ENCODE peak calls at places on chromosomes 1 and 21, in four cellular contexts. One of them, this sample, is unnamed.

GRCh38 chr1:16258591-16259135 is 21.7 kb upstream of the CPLANE2 start:
- DNase-seq in suprapubic skin: no peak
- DNase-seq in CD8-positive, alpha-beta T cell: no peak
- DNase-seq in astrocyte of the cerebellum: no peak
- DNase-seq in this sample: no peak

GRCh38 chr1:39657923-39658485 is 13.9 kb downstream of the NT5C1A start:
- DNase-seq in suprapubic skin: no peak
- DNase-seq in CD8-positive, alpha-beta T cell: peak; percentile 27
- DNase-seq in astrocyte of the cerebellum: peak; percentile 18
- DNase-seq in this sample: peak; percentile 79

GRCh38 chr1:224589006-224589405 is 27.1 kb upstream of the CNIH3 start:
- DNase-seq in suprapubic skin: no peak
- DNase-seq in CD8-positive, alpha-beta T cell: no peak
- DNase-seq in astrocyte of the cerebellum: peak; percentile 16
- DNase-seq in this sample: no peak

GRCh38 chr1:237258871-237259270 is 216.9 kb downstream of the RYR2 start:
- DNase-seq in suprapubic skin: no peak
- DNase-seq in CD8-positive, alpha-beta T cell: no peak
- DNase-seq in astrocyte of the cerebellum: no peak
- DNase-seq in this sample: no peak

GRCh38 chr1:52636701-52637695 is 4.0 kb downstream of the SHISAL2A start:
- DNase-seq in suprapubic skin: no peak
- DNase-seq in CD8-positive, alpha-beta T cell: peak; percentile 44
- DNase-seq in astrocyte of the cerebellum: no peak
- DNase-seq in this sample: no peak

GRCh38 chr1:41726899-41727748 is 191.6 kb downstream of the HIVEP3 start:
- DNase-seq in suprapubic skin: no peak
- DNase-seq in CD8-positive, alpha-beta T cell: no peak
- DNase-seq in astrocyte of the cerebellum: no peak
- DNase-seq in this sample: no peak

GRCh38 chr1:109912873-109913272 is 2.2 kb downstream of the CSF1 start:
- DNase-seq in suprapubic skin: no peak
- DNase-seq in CD8-positive, alpha-beta T cell: no peak
- DNase-seq in astrocyte of the cerebellum: peak; percentile 18
- DNase-seq in this sample: no peak

GRCh38 chr1:24094554-24094953 is 17.4 kb downstream of the MYOM3 start:
- DNase-seq in suprapubic skin: no peak
- DNase-seq in CD8-positive, alpha-beta T cell: no peak
- DNase-seq in astrocyte of the cerebellum: no peak
- DNase-seq in this sample: no peak

GRCh38 chr1:60727553-60727952 is 354.8 kb upstream of the NFIA start:
- DNase-seq in suprapubic skin: no peak
- DNase-seq in CD8-positive, alpha-beta T cell: no peak
- DNase-seq in astrocyte of the cerebellum: no peak
- DNase-seq in this sample: no peak

GRCh38 chr1:10664251-10664650 is 132.2 kb downstream of the CASZ1 start:
- DNase-seq in suprapubic skin: no peak
- DNase-seq in CD8-positive, alpha-beta T cell: no peak
- DNase-seq in astrocyte of the cerebellum: no peak
- DNase-seq in this sample: peak; percentile 81

GRCh38 chr1:46613661-46614603 is 2.7 kb downstream of the MOB3C start:
- DNase-seq in suprapubic skin: peak; percentile 94
- DNase-seq in CD8-positive, alpha-beta T cell: no peak
- DNase-seq in astrocyte of the cerebellum: peak; percentile 13
- DNase-seq in this sample: peak; percentile 60

GRCh38 chr1:92481598-92482403 is 4.9 kb downstream of the GFI1 start:
- DNase-seq in suprapubic skin: no peak
- DNase-seq in CD8-positive, alpha-beta T cell: no peak
- DNase-seq in astrocyte of the cerebellum: no peak
- DNase-seq in this sample: peak; percentile 26

GRCh38 chr1:205921559-205921887 is 21.7 kb downstream of the SLC26A9 start:
- DNase-seq in suprapubic skin: peak; percentile 74
- DNase-seq in CD8-positive, alpha-beta T cell: no peak
- DNase-seq in astrocyte of the cerebellum: no peak
- DNase-seq in this sample: no peak

GRCh38 chr21:45572783-45573451 is 30.7 kb upstream of the SLC19A1 start:
- DNase-seq in suprapubic skin: peak; percentile 52
- DNase-seq in CD8-positive, alpha-beta T cell: no peak
- DNase-seq in astrocyte of the cerebellum: no peak
- DNase-seq in this sample: no peak

GRCh38 chr1:214707306-214708087 is 104.5 kb downstream of the CENPF start:
- DNase-seq in suprapubic skin: no peak
- DNase-seq in CD8-positive, alpha-beta T cell: no peak
- DNase-seq in astrocyte of the cerebellum: no peak
- DNase-seq in this sample: no peak

GRCh38 chr1:15213333-15213732 is 33.7 kb upstream of the FHAD1 start:
- DNase-seq in suprapubic skin: no peak
- DNase-seq in CD8-positive, alpha-beta T cell: no peak
- DNase-seq in astrocyte of the cerebellum: no peak
- DNase-seq in this sample: no peak

GRCh38 chr1:226606311-226607267 is 58.0 kb downstream of the STUM start:
- DNase-seq in suprapubic skin: no peak
- DNase-seq in CD8-positive, alpha-beta T cell: no peak
- DNase-seq in astrocyte of the cerebellum: no peak
- DNase-seq in this sample: no peak

GRCh38 chr1:23019851-23020625 is 770 bp downstream of the KDM1A start:
- DNase-seq in suprapubic skin: no peak
- DNase-seq in CD8-positive, alpha-beta T cell: no peak
- DNase-seq in astrocyte of the cerebellum: no peak
- DNase-seq in this sample: peak; percentile 67

GRCh38 chr1:29121516-29121937 is 2.2 kb downstream of the TMEM200B start:
- DNase-seq in suprapubic skin: no peak
- DNase-seq in CD8-positive, alpha-beta T cell: no peak
- DNase-seq in astrocyte of the cerebellum: no peak
- DNase-seq in this sample: peak; percentile 59

GRCh38 chr1:1669468-1670440 is 10.9 kb upstream of the CDK11B start:
- DNase-seq in suprapubic skin: peak; percentile 54
- DNase-seq in CD8-positive, alpha-beta T cell: no peak
- DNase-seq in astrocyte of the cerebellum: no peak
- DNase-seq in this sample: no peak

GRCh38 chr1:211606914-211607751 is 28.2 kb upstream of the SLC30A1 start:
- DNase-seq in suprapubic skin: no peak
- DNase-seq in CD8-positive, alpha-beta T cell: no peak
- DNase-seq in astrocyte of the cerebellum: no peak
- DNase-seq in this sample: no peak

GRCh38 chr1:180498594-180498993 is 3.8 kb downstream of the ACBD6 start:
- DNase-seq in suprapubic skin: no peak
- DNase-seq in CD8-positive, alpha-beta T cell: no peak
- DNase-seq in astrocyte of the cerebellum: no peak
- DNase-seq in this sample: no peak

GRCh38 chr1:92820024-92820423 is 11.8 kb upstream of the RPL5 start:
- DNase-seq in suprapubic skin: no peak
- DNase-seq in CD8-positive, alpha-beta T cell: no peak
- DNase-seq in astrocyte of the cerebellum: no peak
- DNase-seq in this sample: no peak

GRCh38 chr1:62962794-62963776 is 179.2 kb downstream of the ATG4C start:
- DNase-seq in suprapubic skin: no peak
- DNase-seq in CD8-positive, alpha-beta T cell: no peak
- DNase-seq in astrocyte of the cerebellum: peak; percentile 18
- DNase-seq in this sample: peak; percentile 70
- TF ChIP-seq CTCF in suprapubic skin: no peak
- TF ChIP-seq CTCF in CD8-positive, alpha-beta T cell: no peak
- TF ChIP-seq CTCF in astrocyte of the cerebellum: peak; percentile 70
- TF ChIP-seq CTCF in this sample: peak; percentile 68

GRCh38 chr1:3236955-3237354 is 168.0 kb downstream of the PRDM16 start:
- DNase-seq in suprapubic skin: no peak
- DNase-seq in CD8-positive, alpha-beta T cell: no peak
- DNase-seq in astrocyte of the cerebellum: no peak
- DNase-seq in this sample: no peak
- TF ChIP-seq CTCF in suprapubic skin: no peak
- TF ChIP-seq CTCF in CD8-positive, alpha-beta T cell: no peak
- TF ChIP-seq CTCF in astrocyte of the cerebellum: no peak
- TF ChIP-seq CTCF in this sample: no peak

GRCh38 chr1:17485280-17485679 is 45.8 kb upstream of the RCC2 start:
- DNase-seq in suprapubic skin: no peak
- DNase-seq in CD8-positive, alpha-beta T cell: no peak
- DNase-seq in astrocyte of the cerebellum: no peak
- DNase-seq in this sample: peak; percentile 14
- TF ChIP-seq CTCF in suprapubic skin: peak; percentile 29
- TF ChIP-seq CTCF in CD8-positive, alpha-beta T cell: no peak
- TF ChIP-seq CTCF in astrocyte of the cerebellum: peak; percentile 16
- TF ChIP-seq CTCF in this sample: peak; percentile 23

DNA sequence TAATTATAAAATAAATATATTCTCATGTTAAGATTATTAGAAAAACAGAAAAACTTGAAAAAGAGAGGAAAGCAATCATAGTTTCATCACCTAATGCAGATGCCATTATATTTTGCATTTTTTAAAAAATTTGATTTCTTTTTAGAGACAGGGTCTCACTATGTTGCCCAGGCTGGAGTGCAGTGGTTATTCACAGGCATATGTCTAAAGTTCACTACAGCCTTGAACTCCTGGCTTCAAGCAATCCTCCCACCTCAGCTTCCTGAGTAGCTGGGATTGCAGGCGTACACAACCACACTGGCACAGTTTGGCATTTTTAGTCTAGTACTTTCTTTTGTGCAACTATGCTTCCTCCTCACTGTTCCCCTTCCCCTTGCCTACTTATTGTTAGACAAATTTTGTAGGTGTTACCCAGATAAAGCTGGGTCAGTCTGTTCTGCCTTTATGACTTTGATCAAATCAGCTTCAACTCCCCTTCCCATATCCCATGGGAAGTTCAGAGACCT is 18.0 kb downstream of the RHOU start:
- DNase-seq in suprapubic skin: no peak
- DNase-seq in CD8-positive, alpha-beta T cell: no peak
- DNase-seq in astrocyte of the cerebellum: no peak
- DNase-seq in this sample: no peak
- TF ChIP-seq CTCF in suprapubic skin: no peak
- TF ChIP-seq CTCF in CD8-positive, alpha-beta T cell: no peak
- TF ChIP-seq CTCF in astrocyte of the cerebellum: no peak
- TF ChIP-seq CTCF in this sample: no peak

DNA sequence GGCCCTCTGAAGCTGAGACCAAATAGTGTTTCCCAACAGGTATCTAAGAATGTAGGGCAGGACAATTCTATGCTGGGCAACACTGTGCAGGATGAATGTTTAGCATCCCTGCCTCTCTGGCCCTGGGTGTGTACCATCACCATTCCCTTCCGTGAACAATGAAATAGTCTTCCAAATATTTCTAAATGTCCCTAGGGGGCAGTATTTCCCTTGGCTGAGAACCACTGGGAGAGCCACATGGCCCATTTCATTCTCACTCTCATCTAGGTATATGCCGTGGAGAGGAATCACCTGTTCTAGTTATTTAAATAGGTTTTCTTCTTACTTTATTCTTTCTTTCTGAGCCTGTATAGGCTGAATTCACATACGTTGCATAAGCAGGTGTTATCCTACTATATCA is 395.0 kb downstream of the PRDM2 start:
- DNase-seq in suprapubic skin: no peak
- DNase-seq in CD8-positive, alpha-beta T cell: no peak
- DNase-seq in astrocyte of the cerebellum: no peak
- DNase-seq in this sample: no peak
- TF ChIP-seq CTCF in suprapubic skin: peak; percentile 9
- TF ChIP-seq CTCF in CD8-positive, alpha-beta T cell: no peak
- TF ChIP-seq CTCF in astrocyte of the cerebellum: peak; percentile 42
- TF ChIP-seq CTCF in this sample: peak; percentile 45

GRCh38 chr1:161117681-161118581 is at the start of the genes NIT1 and PFDN2:
- DNase-seq in suprapubic skin: peak; percentile 94
- DNase-seq in CD8-positive, alpha-beta T cell: peak; percentile 67
- DNase-seq in astrocyte of the cerebellum: peak; percentile 66
- DNase-seq in this sample: peak; percentile 91

GRCh38 chr1:161121042-161121441 is 3.1 kb downstream of the NIT1 start:
- DNase-seq in suprapubic skin: no peak
- DNase-seq in CD8-positive, alpha-beta T cell: no peak
- DNase-seq in astrocyte of the cerebellum: no peak
- DNase-seq in this sample: no peak

GRCh38 chr1:161119379-161120061 is 1.6 kb downstream of the NIT1 start:
- DNase-seq in suprapubic skin: no peak
- DNase-seq in CD8-positive, alpha-beta T cell: no peak
- DNase-seq in astrocyte of the cerebellum: peak; percentile 28
- DNase-seq in this sample: no peak

GRCh38 chr1:161121838-161122237 is 3.9 kb downstream of the NIT1 start:
- DNase-seq in suprapubic skin: no peak
- DNase-seq in CD8-positive, alpha-beta T cell: no peak
- DNase-seq in astrocyte of the cerebellum: no peak
- DNase-seq in this sample: no peak

GRCh38 chr1:161119017-161119378 is 1.1 kb downstream of the NIT1 start:
- DNase-seq in suprapubic skin: no peak
- DNase-seq in CD8-positive, alpha-beta T cell: no peak
- DNase-seq in astrocyte of the cerebellum: no peak
- DNase-seq in this sample: no peak
- TF ChIP-seq CTCF in suprapubic skin: no peak
- TF ChIP-seq CTCF in CD8-positive, alpha-beta T cell: no peak
- TF ChIP-seq CTCF in astrocyte of the cerebellum: no peak
- TF ChIP-seq CTCF in this sample: no peak

GRCh38 chr1:193187114-193187513 is 701 bp upstream of the B3GALT2 start:
- DNase-seq in suprapubic skin: no peak
- DNase-seq in CD8-positive, alpha-beta T cell: no peak
- DNase-seq in astrocyte of the cerebellum: no peak
- DNase-seq in this sample: no peak

GRCh38 chr1:193185861-193186714 is at the start of gene B3GALT2:
- DNase-seq in suprapubic skin: no peak
- DNase-seq in CD8-positive, alpha-beta T cell: no peak
- DNase-seq in astrocyte of the cerebellum: no peak
- DNase-seq in this sample: no peak

GRCh38 chr1:193189442-193190095 is 3.2 kb upstream of the B3GALT2 start:
- DNase-seq in suprapubic skin: no peak
- DNase-seq in CD8-positive, alpha-beta T cell: no peak
- DNase-seq in astrocyte of the cerebellum: no peak
- DNase-seq in this sample: no peak

GRCh38 chr1:193192586-193192985 is 6.2 kb upstream of the B3GALT2 start:
- DNase-seq in suprapubic skin: no peak
- DNase-seq in CD8-positive, alpha-beta T cell: no peak
- DNase-seq in astrocyte of the cerebellum: no peak
- DNase-seq in this sample: no peak

DNA sequence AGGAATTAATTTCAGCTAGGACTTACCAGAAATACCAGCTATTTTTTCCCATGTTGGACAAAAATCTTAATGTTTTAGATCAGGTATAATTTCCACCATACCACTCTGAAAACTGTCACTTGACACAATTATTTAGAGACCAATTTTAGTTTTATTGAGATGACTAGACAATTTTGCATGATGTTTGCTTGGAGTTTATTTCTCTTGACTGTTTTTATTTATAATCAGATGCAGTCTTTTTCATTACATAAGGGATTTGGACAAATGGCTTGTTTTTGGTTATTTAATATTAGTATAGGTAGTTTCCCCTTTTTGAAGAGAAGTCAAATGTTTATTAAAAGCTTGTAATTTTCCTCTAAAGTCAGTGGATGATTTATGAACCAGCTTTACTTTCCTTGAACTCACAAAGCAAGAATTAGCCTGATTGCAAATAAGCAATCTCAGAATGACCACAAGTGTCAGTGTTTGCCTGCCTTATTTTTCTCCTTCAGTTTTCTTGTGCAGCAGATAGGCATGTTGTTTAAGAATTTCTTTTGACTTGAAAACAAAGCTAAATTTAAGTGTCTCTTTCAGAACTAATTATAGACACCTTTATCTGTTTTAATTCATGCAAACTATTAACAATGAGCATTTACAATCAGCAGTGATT is 3.8 kb upstream of the B3GALT2 start:
- DNase-seq in suprapubic skin: no peak
- DNase-seq in CD8-positive, alpha-beta T cell: no peak
- DNase-seq in astrocyte of the cerebellum: peak; percentile 5
- DNase-seq in this sample: no peak
- TF ChIP-seq CTCF in suprapubic skin: no peak
- TF ChIP-seq CTCF in CD8-positive, alpha-beta T cell: no peak
- TF ChIP-seq CTCF in astrocyte of the cerebellum: peak; percentile 33
- TF ChIP-seq CTCF in this sample: no peak